ENCODE peak calls at places on chromosomes 11 and 22, in six cellular contexts. K is GM12892, N is K562, E is HepG2, Y is H1, H is GM12878. L is an unnamed sample.
A peak's percentile ranks its signal among the peaks of the same experiment; 100 is the strongest.

GRCh38 chr11:6925007-6925577 is 1.1 kb upstream of the ZNF215 start:
- DNase-seq in H (no peak), E (no peak), N (no peak), K (no peak), Y (no peak), L (no peak)

GRCh38 chr11:130122141-130122575 is 37.4 kb upstream of the ST14 start:
- DNase-seq in N (no peak), E (no peak), H (no peak), K (no peak), Y (no peak), L (no peak)

GRCh38 chr11:34825315-34825669 is 90.9 kb downstream of the APIP start:
- DNase-seq in K (no peak), Y (no peak), H (no peak), E (no peak), N (no peak), L (no peak)

GRCh38 chr22:25545677-25546076 is 18.8 kb upstream of the GRK3 start:
- DNase-seq in Y (no peak), E (no peak), K (no peak), H (no peak), N (no peak), L (no peak)

GRCh38 chr11:22343411-22344032 is 5.3 kb downstream of the SLC17A6 start:
- DNase-seq in N (no peak), E (no peak), K (no peak), Y (no peak), H (no peak), L (no peak)

GRCh38 chr11:11157201-11157600 is 195.8 kb downstream of the CSNK2A3 start:
- DNase-seq in H (no peak), E (peak; percentile 33), K (no peak), Y (no peak), N (peak; percentile 30), L (peak; percentile 11)

GRCh38 chr11:69375316-69376154 is 81.6 kb downstream of the MYEOV start:
- DNase-seq in K (no peak), H (no peak), Y (no peak), N (no peak), E (no peak), L (no peak)

GRCh38 chr11:11976476-11977187 is 31.8 kb downstream of the DKK3 start:
- DNase-seq in Y (no peak), K (no peak), E (no peak), N (no peak), H (no peak), L (no peak)

GRCh38 chr11:31702966-31703365 is 108.2 kb downstream of the PAX6 start:
- DNase-seq in K (no peak), Y (no peak), H (no peak), E (peak; percentile 16), N (no peak), L (no peak)

GRCh38 chr11:47269002-47269828 is 718 bp upstream of the MADD start:
- DNase-seq in H (no peak), K (peak; percentile 87), N (peak; percentile 90), Y (no peak), E (peak; percentile 94), L (peak; percentile 85)

GRCh38 chr11:68311155-68312116 is 955 bp upstream of the LRP5 start:
- DNase-seq in K (no peak), H (no peak), Y (no peak), N (no peak), E (no peak), L (no peak)

GRCh38 chr11:68314203-68314885 is 2.0 kb downstream of the LRP5 start:
- DNase-seq in N (peak; percentile 40), K (no peak), E (no peak), H (no peak), Y (no peak), L (no peak)

GRCh38 chr11:68312117-68312779 is at the start of gene LRP5:
- DNase-seq in E (no peak), N (peak; percentile 95), K (peak; percentile 70), H (no peak), Y (no peak), L (peak; percentile 75)

GRCh38 chr11:68313574-68314202 is 1.3 kb downstream of the LRP5 start:
- DNase-seq in H (no peak), N (peak; percentile 27), E (peak; percentile 43), K (no peak), Y (no peak), L (no peak)

GRCh38 chr11:68312780-68313573 is 586 bp downstream of the LRP5 start:
- DNase-seq in H (no peak), N (peak; percentile 81), K (peak; percentile 67), Y (no peak), E (no peak), L (peak; percentile 55)
- TF ChIP-seq POLR2A in H (peak; percentile 22), N (no peak), K (no peak), Y (no peak), E (no peak), L (no peak)

GRCh38 chr11:66239998-66240780 is 28.2 kb upstream of the RAB1B start:
- DNase-seq in E (no peak), Y (no peak), K (no peak), N (no peak), H (no peak), L (no peak)

GRCh38 chr11:66240781-66241136 is 27.7 kb upstream of the RAB1B start:
- DNase-seq in Y (no peak), N (no peak), K (no peak), H (no peak), E (no peak), L (no peak)

GRCh38 chr11:66238786-66239413 is 29.5 kb upstream of the RAB1B start:
- DNase-seq in K (no peak), Y (no peak), N (no peak), E (no peak), H (no peak), L (no peak)

GRCh38 chr11:66243816-66244215 is 24.6 kb upstream of the RAB1B start:
- DNase-seq in K (no peak), Y (no peak), E (no peak), N (no peak), H (no peak), L (no peak)

GRCh38 chr11:66242085-66242765 is 26.2 kb upstream of the RAB1B start:
- DNase-seq in Y (no peak), N (no peak), H (no peak), K (no peak), E (no peak), L (no peak)
- TF ChIP-seq POLR2AphosphoS5 in Y (no peak), N (no peak), H (no peak), K (no peak), E (no peak), L (no peak)

DNA sequence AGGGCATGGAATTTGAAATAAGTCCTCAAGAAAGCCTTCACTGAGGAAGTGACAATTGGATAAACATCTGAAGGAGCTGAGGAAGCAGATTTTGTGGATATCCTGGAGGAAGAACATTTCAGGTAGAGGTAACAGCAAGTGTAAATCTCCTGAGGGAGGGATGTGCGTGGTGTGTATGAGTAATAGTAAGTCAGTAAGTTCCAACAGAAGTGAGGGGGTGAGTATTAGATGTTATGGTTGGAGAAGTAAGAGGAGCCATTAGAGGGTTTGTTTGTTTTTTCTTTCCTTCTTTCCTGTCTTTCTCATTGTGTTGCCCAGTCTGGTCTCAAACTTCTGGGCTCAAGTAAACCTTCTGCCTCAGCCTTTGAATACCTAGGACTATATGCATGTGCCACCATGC is 29.0 kb downstream of the ANKRD42 start:
- DNase-seq in H (no peak), E (no peak), N (no peak), Y (no peak), K (no peak), L (no peak)
- TF ChIP-seq TAF1 in H (no peak), E (no peak), N (no peak), Y (no peak), K (no peak), L (no peak)

GRCh38 chr11:122105009-122105828 is 10.8 kb downstream of the BLID start:
- DNase-seq in K (no peak), H (no peak), N (no peak), Y (no peak), E (no peak), L (no peak)
- TF ChIP-seq POLR2A in K (no peak), H (no peak), N (no peak), Y (no peak), E (no peak), L (no peak)

GRCh38 chr11:74235121-74235520 is 64.0 kb downstream of the PPME1 start:
- DNase-seq in K (no peak), E (no peak), N (no peak), H (no peak), Y (no peak), L (no peak)

GRCh38 chr11:74233683-74234082 is 62.6 kb downstream of the PPME1 start:
- DNase-seq in E (no peak), N (no peak), H (no peak), Y (no peak), K (no peak), L (no peak)

GRCh38 chr11:74237541-74237940 is 66.5 kb downstream of the PPME1 start:
- DNase-seq in K (no peak), Y (no peak), N (no peak), H (no peak), E (no peak), L (no peak)

GRCh38 chr11:74226907-74227306 is 55.8 kb downstream of the PPME1 start:
- DNase-seq in N (no peak), Y (no peak), E (no peak), K (no peak), H (no peak), L (no peak)

DNA sequence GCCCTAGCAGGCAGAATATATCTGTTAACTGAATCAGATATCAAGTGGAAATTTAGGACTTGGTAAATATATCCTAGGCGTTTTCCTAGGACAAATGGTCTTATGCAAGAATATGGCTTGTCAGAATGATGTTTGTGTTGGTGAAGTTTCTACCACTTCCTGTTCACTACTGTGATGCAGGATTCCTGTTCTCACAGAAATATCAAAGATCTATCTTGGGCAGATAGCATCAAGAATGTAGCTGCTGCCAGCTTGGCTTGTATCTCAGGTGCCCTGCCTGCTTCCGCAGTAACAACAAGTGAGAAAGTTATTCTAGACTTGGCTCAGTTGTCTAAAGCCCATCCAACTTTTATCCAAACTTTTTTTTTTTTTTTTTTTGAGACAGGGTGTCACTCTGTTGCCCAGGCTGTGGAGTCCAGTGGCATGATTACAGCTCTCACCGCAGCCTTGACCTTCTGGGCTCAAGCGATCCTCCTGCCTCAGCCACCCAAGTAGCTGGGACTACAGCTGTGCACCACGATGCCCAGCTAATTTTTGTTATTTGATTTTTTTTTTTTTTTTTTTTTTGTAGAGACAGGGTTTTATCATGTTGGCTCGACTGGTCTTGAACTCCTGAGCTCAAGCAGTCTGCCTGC is 61.3 kb downstream of the PPME1 start:
- DNase-seq in Y (no peak), N (no peak), K (no peak), E (no peak), H (no peak), L (no peak)
- TF ChIP-seq POLR2AphosphoS5 in Y (no peak), N (no peak), K (no peak), E (no peak), H (no peak), L (no peak)

L was measured in GM12891.